ENCODE peak calls at places on chromosomes 16 and 17, in six cellular contexts. One of them, this sample, is unnamed. For H3K4me1, the result is how much of the 10 kb centered on the place peaks cover.

GRCh38 chr17:81682565-81683207 is 911 bp downstream of the ARL16 start:
- DNase-seq in psoas muscle: no peak
- DNase-seq in heart right ventricle: no peak
- DNase-seq in body of pancreas: no peak
- DNase-seq in CD4-positive, CD25-positive, alpha-beta regulatory T cell: no peak
- DNase-seq in aorta: no peak
- DNase-seq in this sample: no peak

GRCh38 chr17:38705523-38705802 is 390 bp downstream of the MLLT6 start:
- DNase-seq in aorta: no peak
- DNase-seq in CD4-positive, CD25-positive, alpha-beta regulatory T cell: no peak
- DNase-seq in heart right ventricle: no peak
- DNase-seq in body of pancreas: no peak
- DNase-seq in psoas muscle: no peak
- DNase-seq in this sample: no peak

GRCh38 chr17:60142872-60143499 is 6.8 kb upstream of the CA4 start:
- DNase-seq in heart right ventricle: peak
- DNase-seq in aorta: peak
- DNase-seq in body of pancreas: peak
- DNase-seq in CD4-positive, CD25-positive, alpha-beta regulatory T cell: peak
- DNase-seq in psoas muscle: peak
- DNase-seq in this sample: peak

GRCh38 chr16:61862756-61863155 is 173.5 kb downstream of the CDH8 start:
- DNase-seq in psoas muscle: no peak
- DNase-seq in heart right ventricle: no peak
- DNase-seq in body of pancreas: no peak
- DNase-seq in aorta: no peak
- DNase-seq in CD4-positive, CD25-positive, alpha-beta regulatory T cell: no peak
- DNase-seq in this sample: no peak

GRCh38 chr16:77788196-77789084 is at the start of gene VAT1L:
- DNase-seq in psoas muscle: no peak
- DNase-seq in aorta: peak
- DNase-seq in heart right ventricle: peak
- DNase-seq in body of pancreas: no peak
- DNase-seq in CD4-positive, CD25-positive, alpha-beta regulatory T cell: no peak
- DNase-seq in this sample: no peak

GRCh38 chr17:77308768-77309726 is 168.3 kb downstream of the SEC14L1 start:
- DNase-seq in heart right ventricle: no peak
- DNase-seq in aorta: peak
- DNase-seq in CD4-positive, CD25-positive, alpha-beta regulatory T cell: no peak
- DNase-seq in psoas muscle: no peak
- DNase-seq in body of pancreas: no peak
- DNase-seq in this sample: no peak

GRCh38 chr17:44928136-44928535 is 12.8 kb upstream of the GFAP start:
- DNase-seq in heart right ventricle: no peak
- DNase-seq in body of pancreas: no peak
- DNase-seq in aorta: peak
- DNase-seq in CD4-positive, CD25-positive, alpha-beta regulatory T cell: no peak
- DNase-seq in psoas muscle: no peak
- DNase-seq in this sample: no peak

GRCh38 chr16:62213763-62214162 is 177.5 kb upstream of the CDH8 start:
- DNase-seq in CD4-positive, CD25-positive, alpha-beta regulatory T cell: no peak
- DNase-seq in psoas muscle: no peak
- DNase-seq in heart right ventricle: no peak
- DNase-seq in aorta: no peak
- DNase-seq in body of pancreas: no peak
- DNase-seq in this sample: peak

GRCh38 chr17:81094744-81095607 is 60.0 kb downstream of the BAIAP2 start:
- DNase-seq in psoas muscle: peak
- DNase-seq in CD4-positive, CD25-positive, alpha-beta regulatory T cell: peak
- DNase-seq in heart right ventricle: peak
- DNase-seq in aorta: peak
- DNase-seq in body of pancreas: peak
- DNase-seq in this sample: peak

GRCh38 chr16:59111280-59111679 is 377.2 kb upstream of the GOT2 start:
- DNase-seq in CD4-positive, CD25-positive, alpha-beta regulatory T cell: no peak
- DNase-seq in psoas muscle: no peak
- DNase-seq in body of pancreas: no peak
- DNase-seq in heart right ventricle: no peak
- DNase-seq in aorta: no peak
- DNase-seq in this sample: no peak

GRCh38 chr17:42795465-42795864 is 3.0 kb downstream of the COA3 start:
- DNase-seq in aorta: no peak
- DNase-seq in psoas muscle: no peak
- DNase-seq in body of pancreas: no peak
- DNase-seq in heart right ventricle: no peak
- DNase-seq in CD4-positive, CD25-positive, alpha-beta regulatory T cell: no peak
- DNase-seq in this sample: no peak

GRCh38 chr17:44878627-44879221 is 20.5 kb downstream of the EFTUD2 start:
- DNase-seq in psoas muscle: no peak
- DNase-seq in heart right ventricle: peak
- DNase-seq in CD4-positive, CD25-positive, alpha-beta regulatory T cell: no peak
- DNase-seq in body of pancreas: no peak
- DNase-seq in aorta: no peak
- DNase-seq in this sample: peak

GRCh38 chr17:35799942-35800341 is 4.5 kb upstream of the MMP28 start:
- DNase-seq in heart right ventricle: peak
- DNase-seq in aorta: peak
- DNase-seq in psoas muscle: peak
- DNase-seq in CD4-positive, CD25-positive, alpha-beta regulatory T cell: no peak
- DNase-seq in body of pancreas: peak
- DNase-seq in this sample: no peak

GRCh38 chr17:32519769-32520701 is 33.2 kb downstream of the CDK5R1 start:
- DNase-seq in heart right ventricle: peak
- DNase-seq in body of pancreas: no peak
- DNase-seq in aorta: no peak
- DNase-seq in psoas muscle: no peak
- DNase-seq in CD4-positive, CD25-positive, alpha-beta regulatory T cell: no peak
- DNase-seq in this sample: no peak

GRCh38 chr17:27414686-27415085 is 41.6 kb upstream of the KSR1 start:
- DNase-seq in heart right ventricle: no peak
- DNase-seq in psoas muscle: no peak
- DNase-seq in CD4-positive, CD25-positive, alpha-beta regulatory T cell: no peak
- DNase-seq in body of pancreas: no peak
- DNase-seq in aorta: no peak
- DNase-seq in this sample: no peak

GRCh38 chr17:304461-304860 is 48.1 kb downstream of the RPH3AL start:
- DNase-seq in heart right ventricle: peak
- DNase-seq in psoas muscle: peak
- DNase-seq in body of pancreas: no peak
- DNase-seq in CD4-positive, CD25-positive, alpha-beta regulatory T cell: no peak
- DNase-seq in aorta: peak
- DNase-seq in this sample: no peak

GRCh38 chr16:74225278-74225677 is 71.3 kb upstream of the PSMD7 start:
- DNase-seq in CD4-positive, CD25-positive, alpha-beta regulatory T cell: no peak
- DNase-seq in aorta: no peak
- DNase-seq in body of pancreas: no peak
- DNase-seq in heart right ventricle: no peak
- DNase-seq in psoas muscle: no peak
- DNase-seq in this sample: no peak

GRCh38 chr17:17154981-17155380 is 51.2 kb downstream of the PLD6 start:
- DNase-seq in psoas muscle: no peak
- DNase-seq in heart right ventricle: no peak
- DNase-seq in aorta: no peak
- DNase-seq in body of pancreas: no peak
- DNase-seq in CD4-positive, CD25-positive, alpha-beta regulatory T cell: no peak
- DNase-seq in this sample: no peak

GRCh38 chr17:17152385-17152784 is 53.7 kb downstream of the PLD6 start:
- DNase-seq in CD4-positive, CD25-positive, alpha-beta regulatory T cell: no peak
- DNase-seq in body of pancreas: no peak
- DNase-seq in psoas muscle: peak
- DNase-seq in heart right ventricle: peak
- DNase-seq in aorta: no peak
- DNase-seq in this sample: no peak

GRCh38 chr17:17153071-17153470 is 53.1 kb downstream of the PLD6 start:
- DNase-seq in psoas muscle: no peak
- DNase-seq in heart right ventricle: no peak
- DNase-seq in body of pancreas: no peak
- DNase-seq in aorta: no peak
- DNase-seq in CD4-positive, CD25-positive, alpha-beta regulatory T cell: no peak
- DNase-seq in this sample: no peak

GRCh38 chr17:17154556-17154955 is 51.6 kb downstream of the PLD6 start:
- DNase-seq in CD4-positive, CD25-positive, alpha-beta regulatory T cell: no peak
- DNase-seq in body of pancreas: no peak
- DNase-seq in heart right ventricle: no peak
- DNase-seq in psoas muscle: no peak
- DNase-seq in aorta: no peak
- DNase-seq in this sample: no peak

DNA sequence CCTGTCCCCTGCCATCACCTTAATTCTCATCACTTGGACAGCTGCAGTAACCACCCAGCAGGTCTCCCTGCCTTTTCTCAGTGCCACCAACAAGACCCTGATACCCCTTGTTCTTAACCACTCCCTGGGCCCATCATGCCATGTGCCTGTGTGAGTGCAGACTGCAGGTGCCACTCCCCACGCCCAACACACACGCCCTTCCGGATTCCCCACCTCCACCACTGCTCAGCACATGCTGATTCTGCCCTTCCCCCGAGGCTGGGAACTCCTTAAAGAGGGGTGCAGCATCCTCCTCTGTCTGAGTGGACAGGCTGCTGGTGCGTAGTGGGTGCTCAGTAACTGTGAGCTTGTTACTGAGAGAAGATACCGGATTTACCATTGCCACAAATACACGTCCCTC is 52.4 kb downstream of the PLD6 start:
- DNase-seq in heart right ventricle: no peak
- DNase-seq in psoas muscle: no peak
- DNase-seq in aorta: no peak
- DNase-seq in CD4-positive, CD25-positive, alpha-beta regulatory T cell: no peak
- DNase-seq in body of pancreas: no peak
- DNase-seq in this sample: no peak
- H3K4me1 ChIP-seq in heart right ventricle: under half
- H3K4me1 ChIP-seq in psoas muscle: under half
- H3K4me1 ChIP-seq in aorta: under half
- H3K4me1 ChIP-seq in CD4-positive, CD25-positive, alpha-beta regulatory T cell: under half
- H3K4me1 ChIP-seq in body of pancreas: under half
- H3K4me1 ChIP-seq in this sample: under half

GRCh38 chr17:68459030-68459376 is 1.7 kb upstream of the WIPI1 start:
- DNase-seq in body of pancreas: no peak
- DNase-seq in heart right ventricle: no peak
- DNase-seq in aorta: no peak
- DNase-seq in psoas muscle: no peak
- DNase-seq in CD4-positive, CD25-positive, alpha-beta regulatory T cell: no peak
- DNase-seq in this sample: no peak

GRCh38 chr17:68461589-68461988 is 4.3 kb upstream of the WIPI1 start:
- DNase-seq in heart right ventricle: no peak
- DNase-seq in psoas muscle: no peak
- DNase-seq in CD4-positive, CD25-positive, alpha-beta regulatory T cell: no peak
- DNase-seq in body of pancreas: peak
- DNase-seq in aorta: no peak
- DNase-seq in this sample: peak

GRCh38 chr17:68461122-68461539 is 3.8 kb upstream of the WIPI1 start:
- DNase-seq in aorta: no peak
- DNase-seq in psoas muscle: no peak
- DNase-seq in body of pancreas: no peak
- DNase-seq in heart right ventricle: no peak
- DNase-seq in CD4-positive, CD25-positive, alpha-beta regulatory T cell: no peak
- DNase-seq in this sample: peak

GRCh38 chr17:68460715-68461114 is 3.4 kb upstream of the WIPI1 start:
- DNase-seq in psoas muscle: no peak
- DNase-seq in heart right ventricle: no peak
- DNase-seq in aorta: no peak
- DNase-seq in body of pancreas: no peak
- DNase-seq in CD4-positive, CD25-positive, alpha-beta regulatory T cell: no peak
- DNase-seq in this sample: peak

GRCh38 chr17:68460096-68460495 is 2.8 kb upstream of the WIPI1 start:
- DNase-seq in aorta: no peak
- DNase-seq in CD4-positive, CD25-positive, alpha-beta regulatory T cell: no peak
- DNase-seq in body of pancreas: no peak
- DNase-seq in psoas muscle: no peak
- DNase-seq in heart right ventricle: no peak
- DNase-seq in this sample: no peak
- H3K4me1 ChIP-seq in aorta: under half
- H3K4me1 ChIP-seq in CD4-positive, CD25-positive, alpha-beta regulatory T cell: half or more
- H3K4me1 ChIP-seq in body of pancreas: half or more
- H3K4me1 ChIP-seq in psoas muscle: under half
- H3K4me1 ChIP-seq in heart right ventricle: under half
- H3K4me1 ChIP-seq in this sample: half or more

GRCh38 chr17:47270946-47271705 is 17.5 kb downstream of the ITGB3 start:
- DNase-seq in aorta: no peak
- DNase-seq in psoas muscle: no peak
- DNase-seq in CD4-positive, CD25-positive, alpha-beta regulatory T cell: no peak
- DNase-seq in body of pancreas: no peak
- DNase-seq in heart right ventricle: no peak
- DNase-seq in this sample: no peak
- H3K4me1 ChIP-seq in aorta: under half
- H3K4me1 ChIP-seq in psoas muscle: under half
- H3K4me1 ChIP-seq in CD4-positive, CD25-positive, alpha-beta regulatory T cell: under half
- H3K4me1 ChIP-seq in body of pancreas: under half
- H3K4me1 ChIP-seq in heart right ventricle: under half
- H3K4me1 ChIP-seq in this sample: under half

GRCh38 chr17:41505836-41506767 is 690 bp upstream of the KRT13 start:
- DNase-seq in CD4-positive, CD25-positive, alpha-beta regulatory T cell: no peak
- DNase-seq in aorta: no peak
- DNase-seq in psoas muscle: no peak
- DNase-seq in heart right ventricle: no peak
- DNase-seq in body of pancreas: no peak
- DNase-seq in this sample: no peak
- H3K4me1 ChIP-seq in CD4-positive, CD25-positive, alpha-beta regulatory T cell: under half
- H3K4me1 ChIP-seq in aorta: under half
- H3K4me1 ChIP-seq in psoas muscle: under half
- H3K4me1 ChIP-seq in heart right ventricle: under half
- H3K4me1 ChIP-seq in body of pancreas: under half
- H3K4me1 ChIP-seq in this sample: under half

DNA sequence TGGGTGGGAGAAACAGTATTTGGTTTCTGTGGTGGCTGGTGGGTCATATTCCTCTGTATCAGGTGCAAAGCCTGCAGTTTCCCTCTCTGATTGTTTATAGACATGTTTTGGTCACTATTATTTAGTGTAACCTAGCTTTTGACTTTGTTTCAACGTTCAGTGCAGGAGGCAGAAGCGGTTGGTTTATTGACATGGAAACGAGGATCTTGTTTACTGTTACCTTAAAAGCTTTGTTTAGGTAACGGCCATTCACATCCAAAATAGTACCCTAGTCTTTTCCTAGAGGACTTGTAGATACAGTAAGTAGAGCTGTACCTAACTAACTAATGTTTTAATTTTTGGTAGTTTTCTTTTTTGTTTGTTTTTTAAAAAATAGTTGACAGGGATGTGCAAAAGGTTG is 3.5 kb downstream of the MSI2 start:
- DNase-seq in aorta: no peak
- DNase-seq in heart right ventricle: no peak
- DNase-seq in body of pancreas: no peak
- DNase-seq in psoas muscle: no peak
- DNase-seq in CD4-positive, CD25-positive, alpha-beta regulatory T cell: no peak
- DNase-seq in this sample: no peak
- H3K4me1 ChIP-seq in aorta: under half
- H3K4me1 ChIP-seq in heart right ventricle: under half
- H3K4me1 ChIP-seq in body of pancreas: under half
- H3K4me1 ChIP-seq in psoas muscle: under half
- H3K4me1 ChIP-seq in CD4-positive, CD25-positive, alpha-beta regulatory T cell: half or more
- H3K4me1 ChIP-seq in this sample: half or more

GRCh38 chr16:84838383-84838948 is 18.7 kb downstream of the CRISPLD2 start:
- DNase-seq in body of pancreas: no peak
- DNase-seq in heart right ventricle: no peak
- DNase-seq in psoas muscle: peak
- DNase-seq in aorta: no peak
- DNase-seq in CD4-positive, CD25-positive, alpha-beta regulatory T cell: no peak
- DNase-seq in this sample: no peak
- H3K4me1 ChIP-seq in body of pancreas: under half
- H3K4me1 ChIP-seq in heart right ventricle: half or more
- H3K4me1 ChIP-seq in psoas muscle: under half
- H3K4me1 ChIP-seq in aorta: under half
- H3K4me1 ChIP-seq in CD4-positive, CD25-positive, alpha-beta regulatory T cell: under half
- H3K4me1 ChIP-seq in this sample: under half

GRCh38 chr16:11742041-11742535 is 569 bp downstream of the TXNDC11 start:
- DNase-seq in CD4-positive, CD25-positive, alpha-beta regulatory T cell: no peak
- DNase-seq in psoas muscle: peak
- DNase-seq in heart right ventricle: peak
- DNase-seq in aorta: peak
- DNase-seq in body of pancreas: peak
- DNase-seq in this sample: peak
- H3K4me1 ChIP-seq in CD4-positive, CD25-positive, alpha-beta regulatory T cell: under half
- H3K4me1 ChIP-seq in psoas muscle: under half
- H3K4me1 ChIP-seq in heart right ventricle: half or more
- H3K4me1 ChIP-seq in aorta: under half
- H3K4me1 ChIP-seq in body of pancreas: half or more
- H3K4me1 ChIP-seq in this sample: under half

This sample was measured in DND-41.